ENCODE peak calls at places on chromosomes 4 and X, in five cellular contexts. C, I, O, P and K are unnamed samples.

GRCh38 chrX:45445745-45446412 is 245.2 kb upstream of the DIPK2B start:
- DNase-seq in C (peak; percentile 91), I (no peak), O (no peak), P (peak; percentile 92), K (peak; percentile 89)

GRCh38 chr4:39235021-39235420 is 52.7 kb downstream of the WDR19 start:
- DNase-seq in C (no peak), I (no peak), O (no peak), P (no peak), K (no peak)

GRCh38 chr4:686371-687040 is 2.4 kb downstream of the SLC49A3 start:
- DNase-seq in C (no peak), I (no peak), O (no peak), P (no peak), K (no peak)

GRCh38 chrX:155577682-155578081 is 35.1 kb downstream of the TMLHE start:
- DNase-seq in C (no peak), I (no peak), O (peak; percentile 25), P (no peak), K (no peak)

GRCh38 chr4:150591284-150591874 is 9.4 kb downstream of the MAB21L2 start:
- DNase-seq in C (no peak), I (peak; percentile 80), O (peak; percentile 78), P (no peak), K (no peak)

GRCh38 chr4:152281211-152281610 is 254.7 kb downstream of the FBXW7 start:
- DNase-seq in C (no peak), I (no peak), O (no peak), P (no peak), K (no peak)

GRCh38 chr4:169484485-169484884 is 127.9 kb downstream of the NEK1 start:
- DNase-seq in C (no peak), I (no peak), O (peak; percentile 7), P (no peak), K (peak; percentile 8)

GRCh38 chr4:1629704-1630093 is 54.4 kb downstream of the FAM53A start:
- DNase-seq in C (no peak), I (no peak), O (no peak), P (no peak), K (no peak)

GRCh38 chr4:33381806-33382205 is 2661.6 kb downstream of the PCDH7 start:
- DNase-seq in C (no peak), I (no peak), O (no peak), P (peak; percentile 92), K (no peak)

DNA sequence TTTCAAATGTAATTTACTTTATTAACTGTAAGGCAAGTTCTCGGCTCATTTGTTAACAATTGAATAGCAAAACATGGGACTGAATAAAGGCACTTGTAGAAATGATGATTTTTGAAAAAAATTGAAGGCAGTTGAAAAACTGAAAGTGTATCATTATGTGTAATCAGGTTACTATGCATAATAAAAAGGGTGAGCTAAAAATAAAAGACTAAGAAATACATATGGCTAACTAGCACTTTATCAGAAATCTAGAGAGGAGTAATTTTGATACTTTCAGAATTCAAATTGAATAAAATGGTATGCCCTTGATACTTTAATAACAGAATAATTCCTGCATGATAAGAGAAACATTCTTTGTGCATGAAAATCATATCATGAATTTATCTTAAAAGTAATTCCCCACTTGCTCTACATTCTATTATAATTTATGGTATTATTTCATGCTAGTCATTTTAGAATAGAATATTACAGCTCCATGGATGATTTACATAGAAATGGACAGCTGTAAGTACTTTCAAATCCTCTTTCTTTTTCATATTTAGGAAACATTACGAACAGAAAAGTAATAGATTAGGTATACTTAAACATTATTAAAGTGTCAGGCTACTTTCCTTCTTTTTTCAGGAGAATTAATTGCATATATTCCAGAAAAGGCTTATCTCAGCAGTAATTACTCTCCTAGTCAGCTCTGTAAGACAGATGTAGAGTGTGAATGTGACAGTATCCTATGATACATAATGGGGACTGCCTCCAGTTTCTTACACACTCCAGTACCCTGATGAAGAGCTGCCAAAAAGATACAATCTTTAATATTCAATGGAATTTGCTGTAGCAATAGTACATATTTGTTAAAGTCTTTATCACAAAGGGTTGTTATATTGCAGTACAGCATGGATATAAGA is 697.3 kb downstream of the CCSER1 start:
- DNase-seq in C (no peak), I (no peak), O (no peak), P (no peak), K (no peak)
- H3K4me2 ChIP-seq in C (no peak overlapping the region), I (no peak overlapping the region), O (no peak overlapping the region), P (no peak overlapping the region), K (no peak overlapping the region)

GRCh38 chr4:4855293-4856070 is 4.0 kb upstream of the MSX1 start:
- DNase-seq in C (no peak), I (peak; percentile 49), O (peak; percentile 36), P (no peak), K (no peak)
- TF ChIP-seq EZH2 in C (peak; percentile 94), I (peak; percentile 16), O (peak; percentile 91), P (no peak), K (peak; percentile 63)

GRCh38 chr4:185141777-185142176 is 1.3 kb upstream of the SLC25A4 start:
- DNase-seq in C (no peak), I (no peak), O (no peak), P (no peak), K (no peak)
- H3K4me2 ChIP-seq in C (no peak overlapping the region), I (no peak overlapping the region), O (no peak overlapping the region), P (no peak overlapping the region), K (no peak overlapping the region)

DNA sequence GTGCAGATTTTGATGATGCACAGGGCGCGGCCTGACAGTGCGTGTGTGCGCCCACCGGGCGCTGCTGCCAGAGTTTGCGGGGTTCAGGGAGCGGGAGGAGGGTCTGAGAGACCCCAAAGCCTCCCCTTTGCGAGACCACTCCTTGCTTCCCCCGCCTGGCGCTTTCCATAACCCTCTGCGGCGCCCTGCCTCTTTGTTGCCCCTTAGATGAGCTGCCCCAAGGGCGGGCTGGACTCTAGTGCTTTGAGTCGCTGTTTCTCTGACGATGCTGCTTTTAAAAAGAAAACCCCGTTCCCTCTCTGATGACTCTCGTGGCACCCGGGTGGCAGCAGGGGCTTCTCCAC is 9.9 kb downstream of the MSX1 start:
- DNase-seq in C (no peak), I (peak; percentile 39), O (peak; percentile 34), P (no peak), K (no peak)
- TF ChIP-seq EZH2 in C (no peak), I (peak; percentile 83), O (peak; percentile 83), P (no peak), K (no peak)

DNA sequence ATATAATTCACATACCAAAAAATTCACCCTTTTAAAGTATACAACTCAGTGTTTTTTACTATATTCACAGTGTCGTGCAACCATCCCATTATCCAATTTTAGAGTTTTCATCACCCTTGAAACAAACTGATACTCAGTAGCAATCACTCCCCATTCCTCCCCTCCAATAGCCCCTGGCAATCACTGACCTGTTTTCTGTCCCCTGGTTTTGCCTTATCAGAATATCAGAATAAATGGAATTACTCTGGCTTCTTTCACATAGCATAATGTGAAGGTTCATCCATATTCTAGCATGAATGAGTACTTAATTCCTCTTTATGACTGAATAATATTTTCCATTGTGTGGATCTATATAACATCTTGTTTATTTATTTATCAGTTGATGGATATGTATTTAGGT is 153.2 kb downstream of the AASDH start:
- DNase-seq in C (no peak), I (no peak), O (no peak), P (no peak), K (no peak)
- H3K4me2 ChIP-seq in C (no peak overlapping the region), I (no peak overlapping the region), O (no peak overlapping the region), P (no peak overlapping the region), K (no peak overlapping the region)

DNA sequence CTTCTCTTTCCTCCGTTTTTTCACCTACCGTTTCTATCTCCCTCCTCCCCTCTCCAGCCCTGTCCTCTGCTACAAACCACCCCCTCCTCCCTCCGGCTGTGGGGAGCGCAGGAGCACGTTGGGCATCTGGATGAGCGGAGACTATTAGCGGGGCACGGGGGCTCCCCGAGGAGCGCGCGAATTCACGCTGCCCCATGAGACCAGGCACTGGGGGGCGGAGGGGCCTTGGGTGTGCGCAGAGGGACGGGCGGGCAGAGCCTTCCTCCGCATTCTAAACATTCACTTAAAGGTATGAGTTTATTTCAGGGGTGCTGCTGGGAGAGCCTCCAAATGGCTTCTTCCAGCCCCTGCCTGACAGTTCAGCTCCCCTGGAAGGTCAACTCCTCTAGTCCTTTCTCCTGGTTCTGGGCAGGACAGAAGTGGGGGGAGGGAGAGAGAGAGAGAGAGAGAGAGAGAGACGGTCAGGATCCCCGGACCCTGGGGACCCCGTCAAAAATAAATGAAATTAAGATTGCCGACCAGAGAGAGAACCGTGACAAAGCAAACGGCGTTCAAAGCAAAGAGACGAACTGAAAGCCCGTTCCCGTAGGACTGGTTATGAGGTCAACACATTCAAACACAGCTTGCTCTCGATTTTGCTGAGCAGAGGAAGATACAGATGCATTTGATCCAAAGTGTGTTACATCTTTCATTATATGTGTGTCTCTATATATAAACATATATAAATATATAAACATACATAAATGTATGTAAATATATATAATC is 5.0 kb downstream of the SHOX start:
- DNase-seq in C (no peak), I (peak; percentile 40), O (peak; percentile 82), P (no peak), K (no peak)
- TF ChIP-seq EZH2 in C (no peak), I (peak; percentile 67), O (peak; percentile 84), P (no peak), K (no peak)

GRCh38 chrX:12871181-12871580 is 4.3 kb downstream of the TLR7 start:
- DNase-seq in C (no peak), I (no peak), O (no peak), P (no peak), K (peak; percentile 17)
- H3K4me2 ChIP-seq in C (no peak overlapping the region), I (no peak overlapping the region), O (no peak overlapping the region), P (no peak overlapping the region), K (no peak overlapping the region)

GRCh38 chr4:55125087-55125721 is at the start of gene KDR:
- DNase-seq in C (peak; percentile 12), I (peak; percentile 90), O (peak; percentile 90), P (peak; percentile 29), K (peak; percentile 41)
- TF ChIP-seq EZH2 in C (peak; percentile 59), I (peak; percentile 64), O (no peak), P (no peak), K (no peak)

GRCh38 chr4:101236097-101236496 is 111.2 kb downstream of the PPP3CA start:
- DNase-seq in C (no peak), I (no peak), O (no peak), P (no peak), K (no peak)
- H3K4me2 ChIP-seq in C (no peak overlapping the region), I (no peak overlapping the region), O (no peak overlapping the region), P (no peak overlapping the region), K (no peak overlapping the region)